ENCODE peak calls at places on chromosomes 3 and 15, in four cellular contexts. Y, O, L and B are unnamed samples.

GRCh38 chr3:37474936-37475335 is 300.6 kb upstream of the LRRFIP2 start:
- DNase-seq in Y (peak; percentile 5), O (no peak), L (no peak), B (peak; percentile 10)

GRCh38 chr15:55387027-55387426 is 21.1 kb downstream of the CCPG1 start:
- DNase-seq in Y (no peak), O (no peak), L (peak; percentile 33), B (no peak)

GRCh38 chr3:159077860-159078259 is 276.0 kb downstream of the MFSD1 start:
- DNase-seq in Y (peak; percentile 85), O (peak; percentile 59), L (no peak), B (no peak)

GRCh38 chr15:53976844-53977392 is 1.3 kb upstream of the UNC13C start:
- DNase-seq in Y (no peak), O (peak; percentile 0), L (peak; percentile 22), B (no peak)

GRCh38 chr3:149657796-149658443 is at the start of gene WWTR1:
- DNase-seq in Y (peak; percentile 94), O (peak; percentile 93), L (peak; percentile 80), B (peak; percentile 95)

GRCh38 chr15:56058986-56059385 is 65.6 kb upstream of the NEDD4 start:
- DNase-seq in Y (no peak), O (no peak), L (no peak), B (no peak)

GRCh38 chr15:73054417-73054963 is 2.2 kb downstream of the NEO1 start:
- DNase-seq in Y (no peak), O (no peak), L (no peak), B (no peak)

GRCh38 chr3:73419993-73420392 is 204.7 kb downstream of the PDZRN3 start:
- DNase-seq in Y (peak; percentile 41), O (no peak), L (no peak), B (no peak)

GRCh38 chr15:89665449-89666146 is 10.3 kb upstream of the KIF7 start:
- DNase-seq in Y (peak; percentile 57), O (peak; percentile 16), L (peak; percentile 91), B (peak; percentile 57)

GRCh38 chr3:18086078-18086477 is 339.1 kb downstream of the SATB1 start:
- DNase-seq in Y (no peak), O (no peak), L (no peak), B (no peak)

GRCh38 chr15:55627730-55628368 is 39.7 kb upstream of the PYGO1 start:
- DNase-seq in Y (peak; percentile 96), O (peak; percentile 91), L (no peak), B (peak; percentile 86)

GRCh38 chr3:55544219-55544618 is 57.1 kb upstream of the WNT5A start:
- DNase-seq in Y (no peak), O (no peak), L (no peak), B (no peak)

GRCh38 chr3:161770532-161771386 is 274.2 kb downstream of the OTOL1 start:
- DNase-seq in Y (peak; percentile 65), O (peak; percentile 77), L (no peak), B (peak; percentile 87)

GRCh38 chr3:24288538-24289236 is 206.0 kb downstream of the THRB start:
- DNase-seq in Y (peak; percentile 10), O (no peak), L (no peak), B (peak; percentile 74)

GRCh38 chr3:135911106-135911505 is 54.4 kb upstream of the PPP2R3A start:
- DNase-seq in Y (no peak), O (no peak), L (no peak), B (peak; percentile 5)

GRCh38 chr3:146421814-146422748 is 47.3 kb downstream of the PLSCR2 start:
- DNase-seq in Y (peak; percentile 88), O (peak; percentile 91), L (no peak), B (peak; percentile 83)

GRCh38 chr15:48871536-48871935 is 6.4 kb upstream of the EID1 start:
- DNase-seq in Y (no peak), O (no peak), L (no peak), B (peak; percentile 33)

GRCh38 chr3:61946925-61947324 is 385.6 kb downstream of the PTPRG start:
- DNase-seq in Y (no peak), O (no peak), L (no peak), B (no peak)

GRCh38 chr15:90790561-90790960 is 73.4 kb downstream of the BLM start:
- DNase-seq in Y (peak; percentile 32), O (no peak), L (no peak), B (peak; percentile 26)

GRCh38 chr3:99633887-99634558 is 4.4 kb upstream of the COL8A1 start:
- DNase-seq in Y (no peak), O (no peak), L (no peak), B (peak; percentile 57)

GRCh38 chr3:66394261-66395249 is 106.3 kb downstream of the LRIG1 start:
- DNase-seq in Y (no peak), O (peak; percentile 94), L (no peak), B (peak; percentile 39)

GRCh38 chr3:126959144-126959920 is 23.6 kb upstream of the PLXNA1 start:
- DNase-seq in Y (no peak), O (no peak), L (no peak), B (no peak)

GRCh38 chr15:72118400-72118978 is at the start of gene SENP8:
- DNase-seq in Y (no peak), O (peak; percentile 80), L (peak; percentile 80), B (no peak)

GRCh38 chr3:31974454-31974853 is 6.6 kb downstream of the OSBPL10 start:
- DNase-seq in Y (peak; percentile 47), O (peak; percentile 62), L (no peak), B (peak; percentile 22)

GRCh38 chr3:100339786-100340185 is 5.2 kb downstream of the NIT2 start:
- DNase-seq in Y (no peak), O (no peak), L (no peak), B (no peak)

GRCh38 chr15:90104551-90104950 is 2.3 kb upstream of the IDH2 start:
- DNase-seq in Y (no peak), O (no peak), L (no peak), B (no peak)

GRCh38 chr15:55196458-55197361 is at the start of gene RSL24D1:
- DNase-seq in Y (peak; percentile 99), O (peak; percentile 98), L (peak; percentile 90), B (peak; percentile 99)

GRCh38 chr3:66904816-66905543 is 93.1 kb upstream of the KBTBD8 start:
- DNase-seq in Y (peak; percentile 6), O (peak; percentile 12), L (no peak), B (no peak)

GRCh38 chr15:83206387-83206970 is 1.1 kb downstream of the HDGFL3 start:
- DNase-seq in Y (no peak), O (no peak), L (no peak), B (peak; percentile 43)

GRCh38 chr3:101851072-101851471 is 1.8 kb downstream of the NFKBIZ start:
- DNase-seq in Y (no peak), O (no peak), L (no peak), B (no peak)

GRCh38 chr3:129310612-129311011 is 31.9 kb downstream of the HMCES start:
- DNase-seq in Y (no peak), O (no peak), L (no peak), B (no peak)

GRCh38 chr3:46143951-46144473 is 64.1 kb downstream of the CCR1 start:
- DNase-seq in Y (no peak), O (no peak), L (no peak), B (no peak)

GRCh38 chr3:160486459-160486869 is 36.9 kb upstream of the TRIM59 start:
- DNase-seq in Y (peak; percentile 67), O (no peak), L (peak; percentile 27), B (peak; percentile 76)

DNA sequence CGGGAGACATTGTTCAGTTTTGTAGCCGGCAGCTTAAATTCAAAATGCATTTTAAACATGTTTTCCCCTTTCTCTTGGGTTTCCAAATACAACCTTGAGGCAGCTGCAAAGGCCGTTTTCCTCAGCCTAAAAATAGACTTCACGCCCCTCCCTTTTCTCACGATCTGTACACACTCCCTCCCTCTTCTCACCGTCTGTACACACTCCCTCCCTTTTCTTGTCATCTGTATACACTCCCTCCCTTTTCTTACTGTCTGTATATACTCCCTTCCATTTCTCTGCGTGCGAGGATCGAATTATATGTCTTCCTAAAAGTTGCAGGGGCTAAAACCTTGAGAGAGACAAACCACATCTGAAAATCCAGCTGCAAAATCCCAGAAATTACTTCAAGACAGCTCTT is 8.9 kb downstream of the MUC4 start:
- DNase-seq in Y (no peak), O (no peak), L (no peak), B (no peak)
- H3K4me3 ChIP-seq in Y (no peak overlapping the region), O (no peak overlapping the region), L (no peak overlapping the region), B (no peak overlapping the region)

GRCh38 chr3:29267231-29267630 is 13.6 kb upstream of the RBMS3 start:
- DNase-seq in Y (no peak), O (no peak), L (no peak), B (no peak)

GRCh38 chr3:29274667-29275066 is 6.2 kb upstream of the RBMS3 start:
- DNase-seq in Y (no peak), O (no peak), L (no peak), B (no peak)

GRCh38 chr3:29268651-29269050 is 12.2 kb upstream of the RBMS3 start:
- DNase-seq in Y (no peak), O (no peak), L (no peak), B (no peak)

GRCh38 chr3:29271501-29271900 is 9.4 kb upstream of the RBMS3 start:
- DNase-seq in Y (no peak), O (no peak), L (no peak), B (no peak)

DNA sequence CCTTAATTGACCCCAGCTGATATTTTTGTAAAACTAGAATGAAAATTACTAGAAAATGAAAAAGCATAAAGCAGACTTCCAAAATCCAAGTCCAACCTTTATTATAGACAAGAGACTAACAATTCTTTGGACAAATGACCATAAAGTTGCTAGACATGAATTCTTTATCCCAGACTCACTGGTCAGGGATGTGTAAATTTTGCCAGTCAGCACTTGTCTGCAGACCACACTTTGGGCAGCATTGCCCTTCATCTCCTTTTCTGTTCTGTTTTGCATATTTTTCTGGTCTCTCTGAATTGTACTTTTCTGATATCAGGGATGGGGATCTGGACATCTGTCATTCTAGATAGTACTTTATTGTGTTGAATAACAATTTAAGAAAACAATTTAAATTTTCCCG is 10.1 kb upstream of the RBMS3 start:
- DNase-seq in Y (no peak), O (no peak), L (no peak), B (no peak)
- TF ChIP-seq CTCF in Y (no peak), O (no peak), L (no peak), B (no peak)

DNA sequence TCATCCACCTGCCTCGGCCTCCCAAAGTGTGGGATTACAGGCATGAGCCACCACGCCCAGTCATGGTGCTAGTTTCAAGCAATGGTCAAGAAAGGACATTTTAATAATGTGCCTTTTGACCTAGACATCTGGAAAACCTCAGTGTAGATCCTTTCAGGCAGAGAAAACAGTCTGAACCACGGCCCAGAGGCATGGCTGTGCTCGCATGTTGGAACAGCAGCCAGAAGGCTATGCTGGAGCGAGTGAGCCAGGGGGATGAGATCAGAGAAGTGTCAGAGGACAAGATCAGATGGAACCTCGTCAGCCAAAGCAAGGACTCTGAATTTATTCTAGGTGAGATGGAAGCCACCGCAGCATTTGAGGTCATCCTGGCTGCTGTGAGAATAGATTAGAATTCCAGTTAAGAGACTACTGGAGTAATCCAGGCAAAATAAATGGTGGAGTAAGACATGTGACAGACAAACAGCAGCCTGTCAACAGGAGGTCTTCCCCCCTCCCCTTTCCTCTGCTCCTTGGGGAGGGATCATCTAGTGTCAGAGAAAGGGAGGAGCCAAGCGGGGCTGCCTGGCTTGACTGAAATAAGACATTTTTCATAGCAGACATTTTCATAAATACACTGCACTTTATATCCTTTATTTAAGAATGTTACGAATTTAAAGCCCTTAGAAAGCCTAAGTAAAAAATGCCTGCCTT is 40.5 kb upstream of the ACKR4 start:
- DNase-seq in Y (peak; percentile 83), O (no peak), L (no peak), B (no peak)
- H3K4me3 ChIP-seq in Y (no peak overlapping the region), O (no peak overlapping the region), L (no peak overlapping the region), B (no peak overlapping the region)

DNA sequence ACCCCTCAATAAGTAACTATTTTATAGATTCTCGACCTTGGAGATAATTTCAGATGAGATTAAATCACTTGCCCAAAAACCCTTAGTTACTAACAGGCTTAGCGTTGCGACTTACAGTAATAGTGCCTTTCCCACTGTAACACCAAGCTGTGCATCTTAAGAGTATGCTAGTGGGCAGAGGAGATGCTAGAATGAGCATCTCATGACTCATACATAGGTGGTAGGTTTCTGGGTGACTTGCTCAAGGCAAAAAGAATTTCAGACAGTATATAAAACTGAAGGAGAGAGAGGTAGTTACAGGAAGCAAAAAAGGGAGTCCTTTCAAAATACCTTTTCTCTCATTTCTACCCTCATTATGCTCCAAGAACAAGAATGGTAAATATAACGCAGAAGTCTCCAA is 3.9 kb downstream of the KATNBL1 start:
- DNase-seq in Y (peak; percentile 33), O (no peak), L (no peak), B (peak; percentile 18)
- TF ChIP-seq CTCF in Y (no peak), O (no peak), L (no peak), B (no peak)